ENCODE peak calls at places on chromosomes 6 and 20, in four cellular contexts. S is MM.1S, Y is mammary epithelial cell, K is GM23248. R is an unnamed sample.

GRCh38 chr20:23079926-23080325 is 6.2 kb downstream of the CD93 start:
- DNase-seq in Y (no peak), S (no peak), K (no peak), R (no peak)

GRCh38 chr6:95530176-95530799 is 47.0 kb upstream of the MANEA start:
- DNase-seq in S (no peak), K (no peak), Y (no peak), R (no peak)

GRCh38 chr6:3610896-3611295 is 140.6 kb downstream of the PXDC1 start:
- DNase-seq in Y (no peak), S (no peak), K (no peak), R (no peak)

GRCh38 chr20:21714297-21715192 is 9.1 kb downstream of the PAX1 start:
- DNase-seq in K (no peak), S (no peak), Y (no peak), R (no peak)

GRCh38 chr20:6469695-6470094 is 297.8 kb upstream of the BMP2 start:
- DNase-seq in S (no peak), K (no peak), Y (no peak), R (no peak)

GRCh38 chr20:57698191-57698866 is 11.5 kb downstream of the PMEPA1 start:
- DNase-seq in S (no peak), Y (peak; percentile 99), K (peak; percentile 98), R (peak; percentile 93)

GRCh38 chr20:20395856-20396600 is 28.1 kb downstream of the INSM1 start:
- DNase-seq in S (no peak), K (no peak), Y (no peak), R (no peak)

GRCh38 chr20:63873477-63873971 is 8.5 kb downstream of the TPD52L2 start:
- DNase-seq in Y (peak; percentile 89), K (peak; percentile 93), S (no peak), R (no peak)

GRCh38 chr6:169831450-169832246 is 80.2 kb downstream of the ERMARD start:
- DNase-seq in K (peak; percentile 63), Y (peak; percentile 40), S (no peak), R (peak; percentile 86)

GRCh38 chr6:53896237-53896636 is 101.4 kb downstream of the LRRC1 start:
- DNase-seq in Y (no peak), K (peak; percentile 18), S (no peak), R (peak; percentile 26)

GRCh38 chr6:147194652-147195403 is 9.4 kb upstream of the STXBP5 start:
- DNase-seq in K (peak; percentile 53), Y (peak; percentile 22), S (no peak), R (peak; percentile 41)

GRCh38 chr20:40893610-40894242 is 134.9 kb upstream of the TOP1 start:
- DNase-seq in K (no peak), Y (no peak), S (no peak), R (no peak)

GRCh38 chr6:160975111-160975510 is 16.5 kb upstream of the MAP3K4 start:
- DNase-seq in S (no peak), Y (no peak), K (peak; percentile 30), R (no peak)

GRCh38 chr6:127182501-127182900 is 64.0 kb downstream of the RSPO3 start:
- DNase-seq in K (peak; percentile 73), S (no peak), Y (no peak), R (peak; percentile 90)

GRCh38 chr6:128519931-128520435 is 416 bp downstream of the PTPRK start:
- DNase-seq in K (peak; percentile 79), Y (peak; percentile 75), S (peak; percentile 42), R (peak; percentile 74)

GRCh38 chr6:137728386-137729349 is 138.4 kb upstream of the TNFAIP3 start:
- DNase-seq in S (no peak), K (peak; percentile 95), Y (peak; percentile 99), R (peak; percentile 90)

GRCh38 chr20:9467995-9468394 is 46.4 kb upstream of the LAMP5 start:
- DNase-seq in S (peak; percentile 42), Y (no peak), K (no peak), R (no peak)

GRCh38 chr6:125784365-125784764 is 6.4 kb upstream of the NCOA7 start:
- DNase-seq in S (no peak), Y (no peak), K (peak; percentile 10), R (peak; percentile 71)

GRCh38 chr20:15196580-15197255 is 859.3 kb upstream of the FLRT3 start:
- DNase-seq in K (no peak), S (no peak), Y (no peak), R (no peak)

GRCh38 chr20:15030826-15031225 is 693.4 kb upstream of the FLRT3 start:
- DNase-seq in K (no peak), S (no peak), Y (no peak), R (no peak)

GRCh38 chr6:34460796-34461507 is 4.9 kb upstream of the PACSIN1 start:
- DNase-seq in S (no peak), Y (peak; percentile 86), K (peak; percentile 37), R (no peak)

GRCh38 chr20:34717230-34718095 is 13.3 kb downstream of the TP53INP2 start:
- DNase-seq in K (no peak), Y (no peak), S (no peak), R (no peak)
- H3K4me3 ChIP-seq in K (no peak overlapping the region), Y (no peak overlapping the region), S (no peak overlapping the region), R (no peak overlapping the region)

DNA sequence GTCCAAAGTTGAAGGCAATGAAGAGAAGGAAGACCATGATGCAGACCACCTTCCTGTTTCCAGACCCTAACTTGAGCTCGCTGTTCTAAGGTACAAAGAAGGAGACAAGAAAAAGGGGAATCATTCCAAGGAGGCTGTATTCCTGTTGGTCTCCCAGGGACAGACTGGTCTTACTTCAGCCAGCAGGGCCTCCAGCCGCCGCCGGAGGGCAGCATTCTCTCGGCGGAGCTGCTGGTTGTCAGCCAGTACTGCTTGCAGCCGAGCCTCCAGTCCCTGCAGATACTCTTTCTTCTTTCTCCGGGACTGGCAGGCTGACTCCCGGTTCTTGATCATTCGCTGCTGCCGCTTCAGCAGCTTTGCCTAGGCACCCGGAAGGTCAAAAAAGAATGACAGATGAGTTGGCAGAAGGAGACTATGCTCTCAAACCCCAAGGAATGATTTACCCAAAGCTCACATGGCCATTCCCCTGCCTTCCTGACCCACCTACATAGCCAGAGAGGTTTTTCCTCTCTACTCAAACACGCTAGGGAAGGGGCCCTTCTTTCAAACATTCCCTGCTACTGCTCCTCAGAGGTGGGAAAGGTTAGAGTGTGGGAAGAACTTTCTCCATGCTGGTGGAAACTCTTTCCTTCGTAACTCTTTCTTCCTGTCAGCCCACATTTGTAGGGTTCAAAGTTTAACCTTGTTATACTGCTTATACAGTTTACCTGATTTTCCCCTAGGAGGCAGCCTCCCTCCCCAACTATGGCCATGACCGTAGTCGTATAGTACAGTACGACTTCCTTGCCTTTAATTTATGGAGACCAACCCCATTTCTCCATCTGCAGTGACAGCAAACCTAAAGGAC is 9.0 kb downstream of the ATF6B start:
- DNase-seq in Y (peak; percentile 65), K (peak; percentile 92), S (peak; percentile 67), R (peak; percentile 94)
- H3K36me3 ChIP-seq in Y (peaks cover 3% of the 10 kb centered on the region), K (peaks cover 9% of the 10 kb centered on the region), S (no peaks in the 10 kb centered on the region), R (peaks cover 67% of the 10 kb centered on the region)

DNA sequence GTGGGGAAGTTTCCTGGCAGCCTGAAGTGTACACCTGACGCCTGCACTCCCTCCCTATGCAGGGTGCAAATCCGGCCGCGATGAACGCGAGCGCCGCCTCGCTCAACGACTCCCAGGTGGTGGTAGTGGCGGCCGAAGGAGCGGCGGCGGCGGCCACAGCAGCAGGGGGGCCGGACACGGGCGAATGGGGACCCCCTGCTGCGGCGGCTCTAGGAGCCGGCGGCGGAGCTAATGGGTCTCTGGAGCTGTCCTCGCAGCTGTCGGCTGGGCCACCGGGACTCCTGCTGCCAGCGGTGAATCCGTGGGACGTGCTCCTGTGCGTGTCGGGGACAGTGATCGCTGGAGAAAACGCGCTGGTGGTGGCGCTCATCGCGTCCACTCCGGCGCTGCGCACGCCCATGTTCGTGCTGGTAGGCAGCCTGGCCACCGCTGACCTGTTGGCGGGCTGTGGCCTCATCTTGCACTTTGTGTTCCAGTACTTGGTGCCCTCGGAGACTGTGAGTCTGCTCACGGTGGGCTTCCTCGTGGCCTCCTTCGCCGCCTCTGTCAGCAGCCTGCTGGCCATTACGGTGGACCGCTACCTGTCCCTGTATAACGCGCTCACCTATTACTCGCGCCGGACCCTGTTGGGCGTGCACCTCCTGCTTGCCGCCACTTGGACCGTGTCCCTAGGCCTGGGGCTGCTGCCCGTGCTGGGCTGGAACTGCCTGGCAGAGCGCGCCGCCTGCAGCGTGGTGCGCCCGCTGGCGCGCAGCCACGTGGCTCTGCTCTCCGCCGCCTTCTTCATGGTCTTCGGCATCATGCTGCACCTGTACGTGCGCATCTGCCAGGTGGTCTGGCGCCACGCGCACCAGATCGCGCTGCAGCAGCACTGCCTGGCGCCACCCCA is 1.2 kb downstream of the GPR6 start:
- DNase-seq in S (no peak), Y (no peak), K (no peak), R (no peak)
- H3K9ac ChIP-seq in S (no peak overlapping the region), Y (no peak overlapping the region), K (no peak overlapping the region), R (no peak overlapping the region)

DNA sequence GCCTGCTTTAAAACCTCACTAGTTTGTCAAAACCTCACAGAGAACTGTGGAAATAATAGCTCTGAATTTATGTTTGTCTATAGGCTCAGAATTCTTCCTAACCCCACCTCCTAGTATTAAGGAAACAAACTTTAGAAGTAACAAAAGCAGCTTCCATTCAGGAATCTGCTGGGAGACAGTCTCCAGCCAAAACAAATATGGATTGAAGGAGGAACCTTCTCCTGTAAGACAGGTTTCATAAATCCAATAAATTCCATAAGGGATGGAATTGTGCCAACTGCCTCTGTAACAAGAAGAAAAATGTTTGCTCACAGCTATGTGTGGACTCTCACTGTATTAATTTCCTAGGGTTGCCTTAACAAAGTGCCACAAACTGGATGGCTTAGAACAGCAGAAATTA is 7.5 kb downstream of the SYCP2 start:
- DNase-seq in Y (peak; percentile 25), K (no peak), S (no peak), R (no peak)
- H3K4me3 ChIP-seq in Y (no peak overlapping the region), K (no peak overlapping the region), S (no peak overlapping the region), R (no peak overlapping the region)

GRCh38 chr6:72564231-72564630 is 57.6 kb upstream of the KCNQ5 start:
- DNase-seq in Y (no peak), S (no peak), K (no peak), R (no peak)
- H3K36me3 ChIP-seq in Y (no peaks in the 10 kb centered on the region), S (no peaks in the 10 kb centered on the region), K (no peaks in the 10 kb centered on the region), R (no peaks in the 10 kb centered on the region)

GRCh38 chr6:42428326-42429041 is 23.2 kb downstream of the TRERF1 start:
- DNase-seq in S (no peak), Y (no peak), K (peak; percentile 63), R (no peak)
- H3K9ac ChIP-seq in S (no peak overlapping the region), Y (no peak overlapping the region), K (peak overlapping the region; percentile 9), R (peak overlapping the region; percentile 50)

GRCh38 chr6:111949546-111949945 is 76.3 kb upstream of the FYN start:
- DNase-seq in K (no peak), Y (no peak), S (no peak), R (no peak)
- H3K4me3 ChIP-seq in K (no peak overlapping the region), Y (no peak overlapping the region), S (no peak overlapping the region), R (no peak overlapping the region)

R was measured in adipocyte.